ENCODE peak calls at places on chromosome 1, in eight cellular contexts. N is prostate gland, L is IMR-90, Q is HFFc6, U is PC-9, J is tibial artery, W is OCI-LY7, H is kidney. O is an unnamed sample.

GRCh38 chr1:188652678-188653077 is 1823.9 kb downstream of the PLA2G4A start:
- DNase-seq in N (no peak), L (peak; percentile 86), Q (peak; percentile 6), U (no peak), J (no peak), W (no peak), H (no peak), O (no peak)

GRCh38 chr1:77996734-77997133 is 8.0 kb upstream of the DNAJB4 start:
- DNase-seq in N (no peak), L (no peak), Q (no peak), U (no peak), J (no peak), W (no peak), H (no peak), O (no peak)

GRCh38 chr1:14973773-14974172 is 179.8 kb upstream of the TMEM51 start:
- DNase-seq in N (no peak), L (no peak), Q (no peak), U (no peak), J (no peak), W (no peak), H (no peak), O (no peak)

GRCh38 chr1:10744044-10744443 is 52.4 kb downstream of the CASZ1 start:
- DNase-seq in N (no peak), L (no peak), Q (no peak), U (no peak), J (no peak), W (no peak), H (no peak), O (no peak)

GRCh38 chr1:7572654-7573152 is 198.4 kb upstream of the VAMP3 start:
- DNase-seq in N (peak; percentile 24), L (no peak), Q (no peak), U (no peak), J (no peak), W (no peak), H (peak; percentile 12), O (no peak)

GRCh38 chr1:156794506-156795373 is 21.9 kb downstream of the SH2D2A start:
- DNase-seq in N (no peak), L (peak; percentile 41), Q (peak; percentile 39), U (no peak), J (no peak), W (no peak), H (no peak), O (no peak)

GRCh38 chr1:197302775-197303174 is 34.7 kb downstream of the CRB1 start:
- DNase-seq in N (no peak), L (peak; percentile 37), Q (peak; percentile 67), U (peak; percentile 73), J (no peak), W (no peak), H (no peak), O (no peak)

GRCh38 chr1:54844564-54844963 is 42.4 kb downstream of the DHCR24 start:
- DNase-seq in N (no peak), L (no peak), Q (no peak), U (no peak), J (no peak), W (no peak), H (no peak), O (no peak)

GRCh38 chr1:40151457-40152079 is 9.6 kb upstream of the RLF start:
- DNase-seq in N (no peak), L (no peak), Q (no peak), U (no peak), J (no peak), W (no peak), H (no peak), O (no peak)

GRCh38 chr1:61326713-61327112 is 244.4 kb downstream of the NFIA start:
- DNase-seq in N (no peak), L (no peak), Q (no peak), U (no peak), J (no peak), W (no peak), H (no peak), O (no peak)

GRCh38 chr1:151312439-151313225 is 14.6 kb downstream of the PI4KB start:
- DNase-seq in N (no peak), L (peak; percentile 28), Q (no peak), U (no peak), J (no peak), W (no peak), H (no peak), O (no peak)

GRCh38 chr1:224168859-224169380 is 14.1 kb upstream of the DEGS1 start:
- DNase-seq in N (no peak), L (peak; percentile 91), Q (peak; percentile 45), U (peak; percentile 79), J (no peak), W (peak; percentile 38), H (no peak), O (peak; percentile 62)

GRCh38 chr1:229759037-229759435 is 133.0 kb downstream of the URB2 start:
- DNase-seq in N (no peak), L (peak; percentile 45), Q (peak; percentile 91), U (no peak), J (no peak), W (no peak), H (no peak), O (no peak)

GRCh38 chr1:11071463-11072215 is 11.8 kb upstream of the SRM start:
- DNase-seq in N (peak; percentile 46), L (no peak), Q (no peak), U (no peak), J (no peak), W (no peak), H (peak; percentile 41), O (no peak)

GRCh38 chr1:86052948-86053698 is 103.4 kb downstream of the COL24A1 start:
- DNase-seq in N (no peak), L (peak; percentile 79), Q (no peak), U (no peak), J (no peak), W (no peak), H (no peak), O (peak; percentile 3)

GRCh38 chr1:232280910-232281309 is 349.0 kb downstream of the SIPA1L2 start:
- DNase-seq in N (no peak), L (no peak), Q (no peak), U (no peak), J (no peak), W (no peak), H (no peak), O (no peak)

GRCh38 chr1:2493218-2493617 is 17.1 kb downstream of the PLCH2 start:
- DNase-seq in N (no peak), L (no peak), Q (no peak), U (no peak), J (no peak), W (no peak), H (no peak), O (no peak)

GRCh38 chr1:37020653-37021277 is 13.6 kb downstream of the GRIK3 start:
- DNase-seq in N (no peak), L (no peak), Q (no peak), U (no peak), J (no peak), W (peak; percentile 64), H (no peak), O (no peak)

GRCh38 chr1:26318338-26319064 is 743 bp downstream of the CD52 start:
- DNase-seq in N (no peak), L (no peak), Q (no peak), U (no peak), J (peak; percentile 39), W (peak; percentile 50), H (no peak), O (no peak)

GRCh38 chr1:221691320-221691719 is 50.6 kb downstream of the DUSP10 start:
- DNase-seq in N (no peak), L (no peak), Q (no peak), U (no peak), J (no peak), W (no peak), H (no peak), O (no peak)

GRCh38 chr1:221695346-221695745 is 46.5 kb downstream of the DUSP10 start:
- DNase-seq in N (no peak), L (no peak), Q (no peak), U (no peak), J (no peak), W (no peak), H (no peak), O (no peak)

GRCh38 chr1:221694109-221694508 is 47.8 kb downstream of the DUSP10 start:
- DNase-seq in N (no peak), L (no peak), Q (no peak), U (no peak), J (no peak), W (no peak), H (no peak), O (no peak)

GRCh38 chr1:221692643-221693042 is 49.2 kb downstream of the DUSP10 start:
- DNase-seq in N (no peak), L (no peak), Q (no peak), U (no peak), J (no peak), W (no peak), H (no peak), O (no peak)

GRCh38 chr1:221693087-221693486 is 48.8 kb downstream of the DUSP10 start:
- DNase-seq in N (no peak), L (no peak), Q (no peak), U (no peak), J (no peak), W (peak; percentile 10), H (no peak), O (no peak)
- TF ChIP-seq CTCF in N (no peak), L (no peak), Q (peak; percentile 51), U (peak; percentile 40), J (no peak), W (peak; percentile 68), H (no peak), O (no peak)

DNA sequence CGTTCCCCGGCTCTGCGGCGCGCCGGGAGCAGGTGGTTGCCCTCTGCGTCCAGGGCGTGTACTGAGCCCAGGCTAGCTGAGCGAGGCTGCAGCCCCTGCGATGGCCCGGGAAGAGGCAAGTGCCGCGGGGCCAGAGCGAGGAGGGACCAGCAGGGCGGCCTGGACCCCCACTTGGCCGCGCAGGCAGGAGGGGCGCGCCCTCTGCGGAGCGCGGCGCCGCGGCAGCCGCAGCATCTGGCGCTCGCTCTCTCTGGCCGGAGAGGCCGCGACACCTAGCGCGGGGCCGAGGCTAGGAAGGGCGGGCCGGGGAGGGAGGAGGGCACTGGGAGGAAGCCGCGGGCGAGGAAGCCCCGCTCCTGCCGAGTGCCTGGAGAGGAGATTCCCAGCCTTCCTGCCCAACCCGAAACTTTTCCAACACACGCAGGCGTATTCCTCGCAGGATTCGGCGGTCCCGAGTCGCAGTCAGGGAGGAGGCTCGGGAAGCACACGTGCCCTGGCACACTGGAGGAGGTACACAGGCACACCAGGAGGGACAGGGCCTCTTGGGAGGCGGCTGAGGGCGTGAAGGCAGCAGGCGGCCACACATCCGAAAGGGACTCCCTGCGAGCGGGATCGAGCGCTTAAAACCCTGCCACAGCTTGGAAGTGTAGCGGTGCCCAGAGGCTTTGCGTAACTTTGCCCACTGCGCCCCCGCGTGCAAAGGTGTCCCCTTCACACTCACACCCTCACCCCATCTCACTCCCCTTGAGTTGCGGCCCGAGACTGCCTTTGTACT is 4.8 kb upstream of the PROX1 start:
- DNase-seq in N (no peak), L (no peak), Q (no peak), U (no peak), J (no peak), W (no peak), H (no peak), O (peak; percentile 31)
- TF ChIP-seq CTCF in N (no peak), L (no peak), Q (no peak), U (no peak), J (no peak), W (no peak), H (no peak), O (no peak)

GRCh38 chr1:67144696-67145095 is 9.9 kb upstream of the C1orf141 start:
- DNase-seq in N (no peak), L (no peak), Q (no peak), U (no peak), J (no peak), W (peak; percentile 17), H (no peak), O (peak; percentile 25)
- TF ChIP-seq CTCF in N (no peak), L (peak; percentile 19), Q (peak; percentile 71), U (peak; percentile 53), J (no peak), W (peak; percentile 74), H (no peak), O (peak; percentile 32)

GRCh38 chr1:23528245-23528978 is 2.6 kb downstream of the E2F2 start:
- DNase-seq in N (peak; percentile 71), L (peak; percentile 46), Q (peak; percentile 87), U (peak; percentile 80), J (peak; percentile 81), W (peak; percentile 96), H (peak; percentile 93), O (peak; percentile 67)
- TF ChIP-seq CTCF in N (peak; percentile 18), L (no peak), Q (no peak), U (no peak), J (no peak), W (no peak), H (no peak), O (no peak)

O was measured in GM20000.